ENCODE peak calls at places on chromosomes 7 and 10, in five cellular contexts. One of them, this sample, is unnamed.

GRCh38 chr10:63819753-63820347 is 298.6 kb downstream of the REEP3 start:
- DNase-seq in endodermal cell: peak
- DNase-seq in stomach: peak
- DNase-seq in cardiac muscle cell: peak
- DNase-seq in lung: peak
- DNase-seq in this sample: peak

GRCh38 chr10:104333037-104333727 is 5.1 kb downstream of the ITPRIP start:
- DNase-seq in endodermal cell: peak
- DNase-seq in stomach: peak
- DNase-seq in cardiac muscle cell: no peak
- DNase-seq in lung: no peak
- DNase-seq in this sample: no peak

GRCh38 chr10:69938541-69938991 is 114.1 kb upstream of the MACROH2A2 start:
- DNase-seq in endodermal cell: no peak
- DNase-seq in stomach: no peak
- DNase-seq in cardiac muscle cell: no peak
- DNase-seq in lung: no peak
- DNase-seq in this sample: no peak

GRCh38 chr10:11329055-11329673 is 282.3 kb downstream of the USP6NL start:
- DNase-seq in endodermal cell: no peak
- DNase-seq in stomach: no peak
- DNase-seq in cardiac muscle cell: no peak
- DNase-seq in lung: no peak
- DNase-seq in this sample: no peak

GRCh38 chr10:117946525-117947070 is 100.1 kb downstream of the RAB11FIP2 start:
- DNase-seq in endodermal cell: no peak
- DNase-seq in stomach: no peak
- DNase-seq in cardiac muscle cell: no peak
- DNase-seq in lung: no peak
- DNase-seq in this sample: no peak

GRCh38 chr7:48139461-48139860 is 31.8 kb upstream of the ABCA13 start:
- DNase-seq in endodermal cell: peak
- DNase-seq in stomach: no peak
- DNase-seq in cardiac muscle cell: no peak
- DNase-seq in lung: no peak
- DNase-seq in this sample: no peak

GRCh38 chr7:130674456-130674855 is 5.9 kb upstream of the COPG2 start:
- DNase-seq in endodermal cell: no peak
- DNase-seq in stomach: no peak
- DNase-seq in cardiac muscle cell: no peak
- DNase-seq in lung: no peak
- DNase-seq in this sample: no peak

GRCh38 chr10:86956195-86956840 is 1.1 kb downstream of the MMRN2 start:
- DNase-seq in endodermal cell: peak
- DNase-seq in stomach: no peak
- DNase-seq in cardiac muscle cell: no peak
- DNase-seq in lung: no peak
- DNase-seq in this sample: no peak

GRCh38 chr7:99557196-99557607 is 1.2 kb upstream of the ZNF655 start:
- DNase-seq in endodermal cell: no peak
- DNase-seq in stomach: no peak
- DNase-seq in cardiac muscle cell: no peak
- DNase-seq in lung: no peak
- DNase-seq in this sample: no peak

GRCh38 chr7:22561356-22561755 is 61.4 kb upstream of the STEAP1B start:
- DNase-seq in endodermal cell: peak
- DNase-seq in stomach: no peak
- DNase-seq in cardiac muscle cell: peak
- DNase-seq in lung: peak
- DNase-seq in this sample: peak
- H3K27ac ChIP-seq in endodermal cell: no peak
- H3K27ac ChIP-seq in stomach: no peak
- H3K27ac ChIP-seq in cardiac muscle cell: peak
- H3K27ac ChIP-seq in lung: peak
- H3K27ac ChIP-seq in this sample: no peak

DNA sequence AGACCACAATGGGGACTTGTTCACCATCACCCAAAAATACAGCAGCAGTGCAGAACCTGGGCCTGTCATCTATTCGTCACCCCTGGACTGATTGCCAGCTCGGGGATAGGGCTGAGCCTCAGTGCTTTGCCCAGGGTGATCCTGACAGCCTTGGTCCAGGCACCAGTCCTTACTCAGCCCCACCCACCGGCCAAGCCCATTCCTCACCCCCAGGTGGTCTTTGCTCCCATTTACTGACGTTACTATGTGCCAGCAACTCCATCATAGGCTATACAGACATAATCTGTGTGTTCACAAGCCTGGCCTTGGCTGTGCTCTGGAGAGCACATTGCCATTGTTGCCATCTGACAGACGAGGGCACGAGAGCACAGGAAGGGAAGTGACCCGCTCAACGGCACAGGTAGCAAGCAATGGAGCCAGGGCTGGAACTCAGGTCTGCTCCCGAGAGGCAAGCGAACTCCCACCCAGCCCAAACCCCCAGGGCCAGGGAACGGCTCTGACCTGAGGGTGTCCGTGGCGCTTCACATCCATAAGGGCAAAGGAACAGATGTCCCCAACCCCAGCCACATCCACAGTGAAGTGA is 6.8 kb downstream of the ATG9B start:
- DNase-seq in endodermal cell: peak
- DNase-seq in stomach: no peak
- DNase-seq in cardiac muscle cell: no peak
- DNase-seq in lung: no peak
- DNase-seq in this sample: no peak
- H3K4me3 ChIP-seq in endodermal cell: no peak
- H3K4me3 ChIP-seq in stomach: no peak
- H3K4me3 ChIP-seq in cardiac muscle cell: peak
- H3K4me3 ChIP-seq in lung: no peak
- H3K4me3 ChIP-seq in this sample: no peak

GRCh38 chr10:5564537-5565204 is 39.9 kb downstream of the CALML3 start:
- DNase-seq in endodermal cell: peak
- DNase-seq in stomach: peak
- DNase-seq in cardiac muscle cell: no peak
- DNase-seq in lung: no peak
- DNase-seq in this sample: peak
- H3K27ac ChIP-seq in endodermal cell: no peak
- H3K27ac ChIP-seq in stomach: no peak
- H3K27ac ChIP-seq in cardiac muscle cell: no peak
- H3K27ac ChIP-seq in lung: no peak
- H3K27ac ChIP-seq in this sample: no peak

GRCh38 chr7:79454325-79454960 is 976 bp upstream of the MAGI2 start:
- DNase-seq in endodermal cell: peak
- DNase-seq in stomach: no peak
- DNase-seq in cardiac muscle cell: peak
- DNase-seq in lung: no peak
- DNase-seq in this sample: peak
- H3K4me3 ChIP-seq in endodermal cell: peak
- H3K4me3 ChIP-seq in stomach: peak
- H3K4me3 ChIP-seq in cardiac muscle cell: peak
- H3K4me3 ChIP-seq in lung: peak
- H3K4me3 ChIP-seq in this sample: peak